ENCODE peak calls at places on chromosomes 2 and 18, in five cellular contexts. C is HCT116, U is HepG2, K is K562, S is GM12878. O is an unnamed sample.

GRCh38 chr2:156663757-156664409 is 227.7 kb downstream of the GPD2 start:
- DNase-seq in C (no peak), U (no peak), K (peak; percentile 15), S (no peak), O (no peak)

GRCh38 chr18:136433-136832 is 21.9 kb upstream of the USP14 start:
- DNase-seq in C (no peak), U (peak; percentile 54), K (peak; percentile 77), S (no peak), O (no peak)

GRCh38 chr2:171163261-171163660 is 2.6 kb upstream of the TLK1 start:
- DNase-seq in C (no peak), U (no peak), K (no peak), S (no peak), O (no peak)

GRCh38 chr2:84474176-84474575 is 15.1 kb upstream of the SUCLG1 start:
- DNase-seq in C (no peak), U (no peak), K (no peak), S (no peak), O (no peak)

GRCh38 chr18:63182861-63183260 is 136.7 kb downstream of the BCL2 start:
- DNase-seq in C (no peak), U (no peak), K (no peak), S (no peak), O (no peak)

GRCh38 chr2:26786207-26787023 is 559 bp downstream of the CENPA start:
- DNase-seq in C (no peak), U (no peak), K (no peak), S (no peak), O (peak; percentile 75)

GRCh38 chr2:126656311-126657145 is 570 bp downstream of the GYPC start:
- DNase-seq in C (no peak), U (no peak), K (peak; percentile 62), S (no peak), O (no peak)

GRCh38 chr18:58520964-58521363 is 107.9 kb downstream of the ALPK2 start:
- DNase-seq in C (no peak), U (no peak), K (peak; percentile 21), S (no peak), O (no peak)

GRCh38 chr18:9615973-9616559 is 1.7 kb upstream of the PPP4R1 start:
- DNase-seq in C (no peak), U (no peak), K (no peak), S (no peak), O (no peak)

GRCh38 chr2:196635156-196635555 is 4.4 kb upstream of the CCDC150 start:
- DNase-seq in C (no peak), U (no peak), K (no peak), S (no peak), O (no peak)

GRCh38 chr2:57890462-57890861 is 156.1 kb upstream of the VRK2 start:
- DNase-seq in C (no peak), U (no peak), K (no peak), S (no peak), O (no peak)

GRCh38 chr2:181466661-181467576 is 9.7 kb downstream of the ITGA4 start:
- DNase-seq in C (peak; percentile 57), U (peak; percentile 32), K (peak; percentile 7), S (no peak), O (no peak)

GRCh38 chr2:177252808-177253531 is 11.6 kb downstream of the NFE2L2 start:
- DNase-seq in C (no peak), U (no peak), K (no peak), S (no peak), O (no peak)

GRCh38 chr2:85015653-85016360 is 44.8 kb downstream of the KCMF1 start:
- DNase-seq in C (no peak), U (no peak), K (no peak), S (no peak), O (no peak)

GRCh38 chr2:70936979-70937811 is 1.5 kb downstream of the ATP6V1B1 start:
- DNase-seq in C (no peak), U (no peak), K (no peak), S (no peak), O (no peak)

GRCh38 chr2:15795426-15795825 is 144.9 kb upstream of the MYCN start:
- DNase-seq in C (no peak), U (no peak), K (no peak), S (no peak), O (no peak)

GRCh38 chr2:97011977-97012569 is 25.7 kb upstream of the FAM178B start:
- DNase-seq in C (peak; percentile 48), U (peak; percentile 60), K (no peak), S (peak; percentile 16), O (no peak)

GRCh38 chr2:60472663-60473289 is 80.7 kb downstream of the BCL11A start:
- DNase-seq in C (no peak), U (no peak), K (no peak), S (no peak), O (no peak)

GRCh38 chr2:187922841-187923240 is 368.6 kb upstream of the TFPI start:
- DNase-seq in C (no peak), U (no peak), K (no peak), S (no peak), O (no peak)

GRCh38 chr2:15763106-15763821 is 171.6 kb downstream of the DDX1 start:
- DNase-seq in C (no peak), U (no peak), K (no peak), S (no peak), O (no peak)

GRCh38 chr18:30139631-30140287 is 902.8 kb downstream of the DSC3 start:
- DNase-seq in C (no peak), U (no peak), K (no peak), S (no peak), O (no peak)

GRCh38 chr2:102703748-102704147 is 58.1 kb upstream of the TMEM182 start:
- DNase-seq in C (peak; percentile 23), U (peak; percentile 33), K (peak; percentile 58), S (no peak), O (no peak)

GRCh38 chr2:126766897-126767296 is 110.9 kb downstream of the GYPC start:
- DNase-seq in C (no peak), U (no peak), K (no peak), S (no peak), O (no peak)

GRCh38 chr2:102621630-102622029 is 2.3 kb downstream of the SLC9A2 start:
- DNase-seq in C (no peak), U (no peak), K (no peak), S (no peak), O (no peak)

GRCh38 chr2:36458106-36458505 is 102.5 kb downstream of the CRIM1 start:
- DNase-seq in C (no peak), U (no peak), K (no peak), S (no peak), O (no peak)

GRCh38 chr2:16302431-16302830 is 362.1 kb downstream of the MYCN start:
- DNase-seq in C (no peak), U (no peak), K (no peak), S (no peak), O (no peak)

GRCh38 chr2:25804338-25804737 is 73.9 kb downstream of the ASXL2 start:
- DNase-seq in C (no peak), U (no peak), K (no peak), S (no peak), O (no peak)

GRCh38 chr2:70181363-70181956 is 9.4 kb downstream of the C2orf42 start:
- DNase-seq in C (no peak), U (no peak), K (no peak), S (peak; percentile 88), O (no peak)

GRCh38 chr2:10566021-10566420 is 117.9 kb upstream of the ODC1 start:
- DNase-seq in C (no peak), U (no peak), K (no peak), S (no peak), O (no peak)

GRCh38 chr2:40321822-40322221 is 130.1 kb downstream of the SLC8A1 start:
- DNase-seq in C (no peak), U (no peak), K (no peak), S (no peak), O (no peak)

GRCh38 chr2:241987726-241988125 is 118.2 kb downstream of the RTP5 start:
- DNase-seq in C (no peak), U (no peak), K (no peak), S (no peak), O (no peak)

GRCh38 chr2:120291464-120292311 is 39.0 kb downstream of the RALB start:
- DNase-seq in C (peak; percentile 10), U (no peak), K (peak; percentile 68), S (no peak), O (no peak)

GRCh38 chr18:74631242-74632087 is 33.8 kb downstream of the ZNF407 start:
- DNase-seq in C (no peak), U (no peak), K (no peak), S (no peak), O (no peak)
- H3K9ac ChIP-seq in C (no peak overlapping the region), U (no peak overlapping the region), K (no peak overlapping the region), S (no peak overlapping the region), O (no peak overlapping the region)

GRCh38 chr2:28002181-28002580 is 111.7 kb downstream of the BABAM2 start:
- DNase-seq in C (no peak), U (no peak), K (no peak), S (no peak), O (no peak)

GRCh38 chr2:28009732-28010131 is 119.2 kb downstream of the BABAM2 start:
- DNase-seq in C (no peak), U (no peak), K (no peak), S (no peak), O (no peak)

GRCh38 chr2:28000287-28000686 is 109.8 kb downstream of the BABAM2 start:
- DNase-seq in C (no peak), U (no peak), K (no peak), S (no peak), O (no peak)

GRCh38 chr2:28004086-28004485 is 113.6 kb downstream of the BABAM2 start:
- DNase-seq in C (no peak), U (no peak), K (no peak), S (no peak), O (no peak)
- TF ChIP-seq ATF3 in C (no peak), U (no peak), K (no peak), S (no peak), O (no peak)

DNA sequence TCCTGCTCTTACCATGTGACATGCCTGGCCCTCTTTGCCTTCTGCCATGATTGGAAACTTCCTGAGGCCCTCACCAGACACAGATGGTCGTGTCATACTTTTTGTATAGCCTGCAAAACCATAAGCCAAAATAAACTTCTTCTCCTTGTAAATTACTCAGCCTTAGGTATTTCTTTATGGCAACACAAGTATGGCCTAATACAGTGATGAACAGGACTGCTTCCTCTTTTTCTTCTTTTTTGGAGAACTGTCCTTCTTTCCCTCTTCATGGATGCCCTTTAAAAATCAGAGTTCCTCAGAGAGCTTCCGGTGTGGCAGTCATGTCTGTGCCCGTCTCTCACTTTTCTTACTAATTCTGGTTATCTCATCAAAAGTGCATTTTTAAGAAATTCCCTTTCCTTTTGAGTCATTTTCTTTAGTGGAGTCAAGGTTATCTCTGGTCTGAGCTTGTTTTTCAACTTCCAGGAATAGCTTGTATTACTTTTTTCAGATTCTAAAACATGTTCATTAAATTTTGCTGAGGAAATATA is 9.2 kb upstream of the IL1A start:
- DNase-seq in C (no peak), U (no peak), K (no peak), S (no peak), O (no peak)
- H3K9ac ChIP-seq in C (no peak overlapping the region), U (no peak overlapping the region), K (no peak overlapping the region), S (no peak overlapping the region), O (no peak overlapping the region)

DNA sequence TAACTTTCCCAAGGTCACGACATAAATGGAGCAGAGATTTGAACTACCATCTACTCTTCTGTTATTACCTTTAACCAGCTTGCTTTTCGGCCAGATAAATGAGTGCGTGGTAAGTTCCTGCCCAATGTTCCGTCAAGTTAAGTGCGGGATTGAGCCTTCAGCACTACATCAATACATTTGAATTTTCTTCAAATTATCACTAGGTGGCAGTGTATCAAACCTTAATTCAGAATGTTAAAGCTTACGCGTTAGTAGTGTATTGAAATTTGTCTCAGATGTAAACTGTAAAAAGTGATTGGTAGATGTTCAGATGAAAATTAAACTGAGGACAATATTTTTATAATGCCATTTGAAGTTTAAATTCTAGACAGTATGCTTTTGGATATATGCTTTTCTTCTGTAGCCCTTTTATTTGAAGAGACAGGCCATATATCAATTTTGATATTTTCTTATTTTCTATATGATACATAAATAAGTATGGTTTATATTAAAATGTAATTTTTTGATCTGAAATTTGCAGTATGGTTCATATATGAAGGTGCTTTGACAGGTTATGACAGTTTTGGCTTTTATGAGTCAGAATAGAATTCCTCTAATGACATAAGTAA is 681.3 kb downstream of the ADCYAP1 start:
- DNase-seq in C (peak; percentile 32), U (peak; percentile 20), K (peak; percentile 34), S (peak; percentile 4), O (no peak)
- TF ChIP-seq ATF3 in C (no peak), U (no peak), K (no peak), S (no peak), O (no peak)

O was measured in H1.